ENCODE peak calls at places on chromosomes 6 and 20, in five cellular contexts. O, A, B, Q and W are unnamed samples. For H3K27me3, the result is how much of the 10 kb centered on the place peaks cover.

GRCh38 chr6:129131282-129131681 is 248.3 kb downstream of the LAMA2 start:
- DNase-seq in O (no peak), A (no peak), B (no peak), Q (peak), W (no peak)

GRCh38 chr6:152248987-152249386 is 388.2 kb downstream of the SYNE1 start:
- DNase-seq in O (no peak), A (no peak), B (no peak), Q (no peak), W (no peak)

GRCh38 chr6:34150766-34151165 is 4.9 kb upstream of the GRM4 start:
- DNase-seq in O (no peak), A (no peak), B (no peak), Q (no peak), W (no peak)

GRCh38 chr20:25023316-25023715 is 30.8 kb upstream of the APMAP start:
- DNase-seq in O (no peak), A (no peak), B (no peak), Q (no peak), W (peak)

GRCh38 chr20:4156411-4156810 is 141.1 kb upstream of the RNF24 start:
- DNase-seq in O (no peak), A (peak), B (no peak), Q (no peak), W (no peak)

GRCh38 chr6:111057074-111057752 is 30.1 kb upstream of the SLC16A10 start:
- DNase-seq in O (no peak), A (no peak), B (peak), Q (no peak), W (no peak)

GRCh38 chr6:131858765-131859490 is 51.1 kb downstream of the ENPP1 start:
- DNase-seq in O (no peak), A (no peak), B (no peak), Q (no peak), W (no peak)

GRCh38 chr6:167420177-167420576 is 95.3 kb downstream of the TTLL2 start:
- DNase-seq in O (no peak), A (no peak), B (no peak), Q (no peak), W (no peak)

GRCh38 chr6:14476793-14477531 is 359.4 kb downstream of the CD83 start:
- DNase-seq in O (no peak), A (no peak), B (no peak), Q (peak), W (no peak)

GRCh38 chr6:109339906-109340678 is 42.2 kb downstream of the CD164 start:
- DNase-seq in O (no peak), A (no peak), B (no peak), Q (no peak), W (no peak)

GRCh38 chr6:27772261-27773001 is 139.8 kb downstream of the OR2B2 start:
- DNase-seq in O (peak), A (no peak), B (peak), Q (peak), W (peak)

GRCh38 chr6:166908812-166909211 is 47.5 kb downstream of the RNASET2 start:
- DNase-seq in O (no peak), A (no peak), B (no peak), Q (no peak), W (no peak)

GRCh38 chr20:59087829-59088433 is 45.3 kb upstream of the PRELID3B start:
- DNase-seq in O (peak), A (peak), B (peak), Q (peak), W (peak)

GRCh38 chr6:149904661-149905370 is 6.9 kb upstream of the RAET1E start:
- DNase-seq in O (no peak), A (no peak), B (no peak), Q (no peak), W (no peak)

GRCh38 chr6:115945306-115945705 is 115.4 kb downstream of the FRK start:
- DNase-seq in O (no peak), A (peak), B (no peak), Q (no peak), W (no peak)

GRCh38 chr20:8855315-8855714 is 213.6 kb upstream of the PLCB4 start:
- DNase-seq in O (no peak), A (no peak), B (no peak), Q (peak), W (no peak)

GRCh38 chr6:3878048-3878666 is 29.0 kb downstream of the FAM50B start:
- DNase-seq in O (no peak), A (no peak), B (no peak), Q (no peak), W (no peak)

GRCh38 chr6:53581161-53581560 is 36.3 kb upstream of the GCLC start:
- DNase-seq in O (no peak), A (no peak), B (no peak), Q (no peak), W (no peak)

GRCh38 chr20:53329781-53330180 is 263.9 kb downstream of the ZNF217 start:
- DNase-seq in O (no peak), A (no peak), B (no peak), Q (no peak), W (no peak)

GRCh38 chr6:107114872-107115694 is at the start of gene BEND3:
- DNase-seq in O (peak), A (no peak), B (peak), Q (peak), W (peak)

GRCh38 chr6:163667372-163668060 is 253.0 kb downstream of the QKI start:
- DNase-seq in O (peak), A (no peak), B (no peak), Q (no peak), W (no peak)

GRCh38 chr6:52352239-52353008 is 9.5 kb upstream of the PAQR8 start:
- DNase-seq in O (no peak), A (peak), B (no peak), Q (no peak), W (peak)

GRCh38 chr6:36067374-36068011 is 39.9 kb downstream of the MAPK14 start:
- DNase-seq in O (no peak), A (no peak), B (peak), Q (no peak), W (no peak)

GRCh38 chr6:52394251-52394666 is 25.9 kb upstream of the EFHC1 start:
- DNase-seq in O (peak), A (no peak), B (no peak), Q (no peak), W (no peak)

GRCh38 chr6:166675736-166676135 is 48.7 kb upstream of the RPS6KA2 start:
- DNase-seq in O (no peak), A (peak), B (no peak), Q (no peak), W (no peak)

GRCh38 chr6:25713802-25714201 is 40.7 kb upstream of the SLC17A4 start:
- DNase-seq in O (no peak), A (no peak), B (no peak), Q (no peak), W (no peak)

GRCh38 chr20:39021748-39022147 is 59.6 kb downstream of the DHX35 start:
- DNase-seq in O (no peak), A (no peak), B (no peak), Q (no peak), W (no peak)

GRCh38 chr6:138196142-138196738 is 22.1 kb downstream of the PBOV1 start:
- DNase-seq in O (no peak), A (no peak), B (no peak), Q (no peak), W (no peak)

GRCh38 chr6:75203721-75204120 is 2.1 kb downstream of the COL12A1 start:
- DNase-seq in O (no peak), A (no peak), B (no peak), Q (no peak), W (no peak)

GRCh38 chr20:51366155-51366886 is 176.2 kb downstream of the NFATC2 start:
- DNase-seq in O (no peak), A (peak), B (no peak), Q (peak), W (peak)

DNA sequence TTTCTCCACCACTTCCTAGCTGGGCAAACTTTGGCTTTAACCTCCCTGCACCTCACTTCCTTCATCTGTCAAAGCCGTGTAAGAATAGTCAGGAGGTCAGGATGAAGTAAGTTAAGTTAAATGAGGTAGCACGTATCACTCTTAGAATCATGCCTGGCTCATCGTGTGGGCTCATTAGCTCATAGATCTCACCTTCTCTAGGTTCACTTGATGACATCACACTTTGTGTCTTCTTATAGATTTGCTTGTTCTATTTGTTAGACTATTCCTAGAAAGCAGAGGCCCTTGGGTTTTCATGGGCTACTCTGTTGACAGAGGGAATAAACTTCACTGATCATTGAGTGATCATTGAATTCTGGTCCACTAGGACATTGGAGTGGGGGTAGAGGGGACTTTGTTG is 12.2 kb upstream of the NCOA5 start:
- DNase-seq in O (no peak), A (no peak), B (no peak), Q (no peak), W (no peak)
- H3K27me3 ChIP-seq in O (half or more), A (half or more), B (under half), Q (half or more), W (under half)

DNA sequence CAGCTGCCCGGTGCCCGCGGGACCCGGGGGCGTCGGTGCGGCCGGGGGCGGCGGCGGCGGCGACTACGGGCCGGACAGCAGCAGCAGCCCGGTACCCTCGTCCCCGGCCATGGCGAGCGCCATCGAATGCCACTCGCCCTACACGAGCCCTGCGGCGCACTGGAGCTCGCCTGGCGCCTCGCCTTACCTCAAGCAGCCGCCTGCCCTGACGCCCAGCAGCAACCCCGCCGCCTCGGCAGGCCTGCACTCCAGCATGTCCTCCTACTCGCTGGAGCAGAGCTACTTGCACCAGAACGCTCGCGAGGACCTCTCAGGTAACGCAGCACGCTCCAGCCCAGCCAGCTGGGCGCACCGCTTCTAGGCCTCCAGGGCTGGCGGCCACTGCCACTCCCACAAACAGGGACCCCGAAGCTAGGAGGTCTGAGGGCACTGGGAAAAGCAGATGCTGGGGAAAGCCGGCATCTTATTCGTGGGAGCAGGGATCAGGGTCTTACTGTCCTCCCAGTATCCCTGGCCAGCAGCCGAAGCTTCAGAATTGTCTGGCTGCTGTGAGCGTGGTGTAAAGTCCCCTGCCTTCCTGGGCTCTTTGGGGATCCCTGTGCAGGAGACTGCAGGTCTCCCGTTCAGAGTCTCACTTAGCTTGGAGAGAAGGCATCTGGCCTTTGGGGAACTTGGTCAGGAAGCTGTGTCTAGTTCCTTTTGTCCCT is 1.6 kb downstream of the FOXF2 start:
- DNase-seq in O (no peak), A (no peak), B (no peak), Q (no peak), W (no peak)
- H3K27me3 ChIP-seq in O (half or more), A (under half), B (half or more), Q (half or more), W (half or more)

GRCh38 chr6:159169193-159169555 is at the start of gene FNDC1:
- DNase-seq in O (no peak), A (no peak), B (peak), Q (peak), W (no peak)

GRCh38 chr6:159170999-159171712 is 2.0 kb downstream of the FNDC1 start:
- DNase-seq in O (no peak), A (no peak), B (peak), Q (peak), W (no peak)

GRCh38 chr6:159170333-159170672 is 1.1 kb downstream of the FNDC1 start:
- DNase-seq in O (no peak), A (no peak), B (no peak), Q (no peak), W (no peak)

GRCh38 chr6:159168536-159169192 is 536 bp upstream of the FNDC1 start:
- DNase-seq in O (no peak), A (no peak), B (peak), Q (peak), W (peak)

DNA sequence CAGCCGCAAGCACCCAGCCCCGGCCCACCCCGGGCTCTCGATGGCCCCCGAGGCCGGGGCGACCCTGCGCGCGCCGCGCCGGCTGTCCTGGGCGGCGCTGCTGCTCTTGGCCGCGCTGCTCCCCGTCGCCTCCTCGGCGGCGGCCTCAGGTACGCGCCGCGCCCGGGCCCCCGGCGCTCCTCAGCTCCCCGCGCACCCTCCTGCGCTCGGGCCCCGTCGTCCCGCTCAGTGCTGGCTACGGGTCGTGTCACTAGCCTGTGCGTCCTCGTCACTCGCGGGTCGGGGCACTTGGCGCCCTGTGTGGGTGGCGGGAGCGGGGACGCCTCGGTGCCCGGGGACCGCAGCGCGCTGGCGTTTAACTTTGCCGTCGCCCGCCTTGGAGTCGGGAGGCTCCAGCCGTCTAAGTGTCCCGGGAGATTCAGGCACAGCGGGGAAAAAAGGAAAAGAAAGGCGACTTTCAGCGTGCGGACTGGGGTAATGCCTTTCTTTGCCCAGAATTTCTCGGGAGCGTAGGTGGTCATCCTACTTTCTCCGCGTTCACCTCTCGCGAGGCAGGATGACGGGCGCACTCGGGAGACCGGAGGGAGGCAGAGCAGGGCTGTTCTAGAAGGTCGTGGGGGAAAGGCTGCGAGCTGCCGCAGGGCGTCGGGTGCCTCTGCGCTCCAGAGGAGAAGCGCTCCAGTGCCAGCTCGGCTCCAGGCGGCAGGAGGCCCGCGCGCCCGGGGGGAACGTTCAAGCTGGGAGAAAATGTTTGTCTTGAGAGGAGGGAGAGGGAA is 545 bp downstream of the FNDC1 start:
- DNase-seq in O (no peak), A (no peak), B (peak), Q (peak), W (peak)
- H3K27me3 ChIP-seq in O (half or more), A (half or more), B (half or more), Q (half or more), W (half or more)

DNA sequence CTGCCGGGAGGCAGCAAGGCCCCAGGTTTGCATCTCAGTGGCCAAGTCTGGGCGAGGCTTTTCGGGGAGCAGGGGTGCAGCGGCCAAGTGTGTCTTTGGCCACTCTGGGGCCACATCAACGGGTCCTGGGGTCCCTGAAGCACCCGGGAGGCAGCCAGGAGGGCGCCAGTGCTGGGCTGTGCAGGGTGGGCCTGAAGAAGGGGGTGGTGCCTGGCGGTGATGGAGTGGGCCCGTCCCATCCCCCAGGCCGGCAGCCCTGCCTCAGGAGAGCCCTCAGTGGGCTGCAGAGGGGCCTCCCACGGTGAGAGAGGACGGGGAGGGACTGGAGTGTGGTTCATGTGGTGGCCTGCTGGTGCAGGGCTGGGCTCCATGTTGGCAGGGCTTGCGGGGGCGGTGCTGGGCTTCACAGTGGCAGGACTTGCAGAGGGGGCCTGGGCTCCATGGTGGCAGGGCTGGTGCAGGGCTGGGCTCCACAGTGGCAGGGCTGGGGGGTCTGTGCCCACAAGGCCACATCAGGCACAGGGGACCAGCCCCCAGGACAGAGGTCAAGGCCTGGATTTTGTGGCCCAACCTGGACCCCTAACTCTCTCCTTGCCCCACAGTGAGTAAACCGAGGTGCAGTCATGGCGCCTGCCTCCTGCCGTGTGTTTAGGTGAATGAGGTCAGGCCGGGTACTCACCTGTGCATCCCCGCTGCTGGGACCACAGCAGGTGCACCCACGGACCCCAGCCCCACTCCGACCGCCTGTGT is 10.5 kb upstream of the BHLHE23 start:
- DNase-seq in O (no peak), A (no peak), B (no peak), Q (peak), W (peak)
- H3K27me3 ChIP-seq in O (under half), A (half or more), B (under half), Q (half or more), W (half or more)